ENCODE peak calls at places on chromosomes 2 and 18, in eight cellular contexts. B, F, N, G, X, D, Q and S are unnamed samples.

GRCh38 chr2:30408961-30409387 is 38.1 kb upstream of the LCLAT1 start:
- DNase-seq in X (no peak), Q (no peak), F (no peak), G (no peak), D (no peak), N (no peak), B (peak; percentile 44), S (no peak)

GRCh38 chr2:163673522-163673921 is 62.3 kb downstream of the FIGN start:
- DNase-seq in Q (no peak), X (no peak), F (no peak), B (no peak), N (no peak), D (no peak), G (no peak), S (no peak)

GRCh38 chr2:97951155-97951670 is 44.5 kb downstream of the TMEM131 start:
- DNase-seq in G (no peak), X (no peak), B (peak; percentile 23), N (no peak), F (no peak), Q (no peak), D (peak; percentile 28), S (no peak)

GRCh38 chr2:160220545-160221009 is 20.5 kb upstream of the ITGB6 start:
- DNase-seq in N (no peak), D (no peak), X (no peak), B (no peak), G (no peak), Q (peak; percentile 22), F (no peak), S (no peak)

GRCh38 chr2:99066602-99067001 is 74.9 kb upstream of the C2orf15 start:
- DNase-seq in N (no peak), Q (peak; percentile 43), X (peak; percentile 15), B (peak; percentile 56), F (no peak), D (no peak), G (no peak), S (no peak)

GRCh38 chr18:11323359-11323819 is 174.0 kb upstream of the PIEZO2 start:
- DNase-seq in Q (no peak), N (no peak), G (no peak), X (no peak), F (peak; percentile 40), B (peak; percentile 80), D (no peak), S (no peak)

GRCh38 chr2:72145658-72146329 is 1.9 kb downstream of the CYP26B1 start:
- DNase-seq in D (peak; percentile 30), B (no peak), X (no peak), F (no peak), G (no peak), N (no peak), Q (no peak), S (no peak)

GRCh38 chr2:217934321-217935131 is 68.3 kb downstream of the TNS1 start:
- DNase-seq in D (peak; percentile 76), F (peak; percentile 80), N (peak; percentile 47), B (peak; percentile 79), Q (no peak), X (no peak), G (no peak), S (no peak)

GRCh38 chr2:905833-906140 is 44.9 kb upstream of the SNTG2 start:
- DNase-seq in X (no peak), D (no peak), N (no peak), F (no peak), G (no peak), B (no peak), Q (no peak), S (no peak)
- TF ChIP-seq CTCF in X (no peak), D (no peak), N (no peak), F (no peak), G (no peak), B (no peak), Q (no peak), S (no peak)

GRCh38 chr2:238239552-238239871 is 326 bp downstream of the HES6 start:
- DNase-seq in B (no peak), G (no peak), Q (no peak), N (no peak), F (no peak), X (no peak), D (no peak), S (no peak)

GRCh38 chr2:238241970-238242369 is 2.1 kb upstream of the HES6 start:
- DNase-seq in G (no peak), B (no peak), X (no peak), D (no peak), F (no peak), Q (no peak), N (no peak), S (no peak)

GRCh38 chr2:238239872-238240760 is at the start of gene HES6:
- DNase-seq in D (peak; percentile 96), X (peak; percentile 65), Q (peak; percentile 91), G (peak; percentile 84), N (peak; percentile 92), F (no peak), B (peak; percentile 88), S (peak; percentile 83)

GRCh38 chr2:238242731-238243495 is 3.1 kb upstream of the HES6 start:
- DNase-seq in X (no peak), Q (no peak), B (no peak), F (no peak), D (no peak), N (no peak), G (no peak), S (no peak)

DNA sequence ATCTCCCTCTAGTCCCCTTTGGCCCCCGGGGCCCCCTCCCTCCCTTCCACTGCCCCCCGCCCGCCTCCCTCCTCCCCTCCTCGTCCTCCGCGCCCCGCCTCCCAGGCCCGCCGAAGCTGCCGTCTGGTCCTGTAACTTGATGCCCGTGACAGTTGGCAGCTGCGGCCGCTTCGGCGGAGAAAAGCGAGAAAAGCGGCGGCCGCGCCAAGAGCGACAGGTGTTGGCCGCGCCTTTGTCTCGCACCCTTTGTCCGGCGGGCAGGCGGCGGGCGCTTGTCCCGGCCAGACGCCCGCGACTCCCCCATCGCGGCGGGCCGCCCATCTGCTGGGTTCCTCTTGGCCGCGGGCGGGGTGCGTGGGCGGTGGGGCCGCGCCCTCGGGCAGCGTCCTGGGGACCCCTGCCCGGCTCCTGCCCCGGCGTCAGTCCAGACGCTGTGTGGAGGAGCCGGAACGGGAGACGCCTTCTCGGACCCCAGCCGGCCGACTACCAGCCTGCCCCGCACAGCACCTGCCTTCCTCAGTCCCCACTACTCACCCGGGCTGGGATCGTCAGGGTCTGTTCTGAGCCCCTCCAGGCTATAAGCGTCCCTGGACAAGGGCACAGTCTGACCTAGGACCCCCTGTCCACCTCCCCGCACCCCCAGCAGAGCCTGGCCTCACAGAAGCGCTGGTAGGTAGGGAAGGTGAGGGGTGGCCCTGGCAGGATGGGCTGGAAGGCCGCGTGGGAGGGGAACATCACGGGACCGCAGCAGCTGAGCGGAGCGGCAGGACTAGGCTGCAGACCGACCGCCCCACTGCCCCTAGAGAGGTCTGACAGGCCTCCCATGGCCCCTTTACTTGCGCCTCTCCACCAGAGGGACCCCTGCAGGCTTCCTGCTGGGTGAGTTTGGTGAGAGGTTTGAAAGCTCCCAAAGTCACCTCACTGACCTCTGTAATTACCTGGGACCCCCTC is 1.2 kb upstream of the HES6 start:
- DNase-seq in Q (peak; percentile 58), N (peak; percentile 79), D (no peak), B (peak; percentile 44), G (peak; percentile 72), X (peak; percentile 41), F (no peak), S (peak; percentile 33)
- TF ChIP-seq CTCF in Q (no peak), N (no peak), D (no peak), B (peak; percentile 3), G (no peak), X (no peak), F (no peak), S (no peak)

GRCh38 chr2:208101716-208102631 is 22.4 kb downstream of the CRYGD start:
- DNase-seq in F (no peak), G (no peak), X (peak; percentile 39), B (peak; percentile 48), D (no peak), Q (no peak), N (no peak), S (no peak)
- TF ChIP-seq CTCF in F (no peak), G (peak; percentile 66), X (peak; percentile 51), B (peak; percentile 40), D (peak; percentile 4), Q (no peak), N (no peak), S (no peak)

GRCh38 chr2:134347756-134348155 is 93.9 kb downstream of the MGAT5 start:
- DNase-seq in B (no peak), Q (no peak), N (no peak), D (no peak), X (no peak), G (no peak), F (no peak), S (no peak)

GRCh38 chr2:134354611-134355010 is 100.7 kb downstream of the MGAT5 start:
- DNase-seq in X (no peak), G (no peak), Q (no peak), F (no peak), D (no peak), B (no peak), N (no peak), S (no peak)

GRCh38 chr2:134348239-134348638 is 94.4 kb downstream of the MGAT5 start:
- DNase-seq in X (no peak), B (peak; percentile 60), N (no peak), Q (no peak), G (no peak), F (no peak), D (no peak), S (no peak)

GRCh38 chr2:134352844-134353243 is 99.0 kb downstream of the MGAT5 start:
- DNase-seq in D (no peak), G (no peak), B (no peak), F (no peak), X (no peak), Q (no peak), N (no peak), S (no peak)

GRCh38 chr2:134351899-134352298 is 98.0 kb downstream of the MGAT5 start:
- DNase-seq in F (no peak), N (no peak), B (no peak), D (no peak), G (no peak), X (no peak), Q (no peak), S (no peak)
- TF ChIP-seq CTCF in F (no peak), N (no peak), B (no peak), D (no peak), G (no peak), X (peak; percentile 20), Q (no peak), S (no peak)